ENCODE peak calls at places on chromosomes 4 and X, in eight cellular contexts. M, N, R, B, F, H, U and L are unnamed samples.
A peak's percentile ranks its signal among the peaks of the same experiment; 100 is the strongest.

GRCh38 chr4:77994194-77994721 is 62.9 kb upstream of the FRAS1 start:
- DNase-seq in N (peak; percentile 56), R (no peak), U (peak; percentile 86), F (no peak), B (peak; percentile 82), H (peak; percentile 13), M (peak; percentile 56), L (peak; percentile 55)

GRCh38 chr4:85677286-85677685 is 202.3 kb downstream of the ARHGAP24 start:
- DNase-seq in U (no peak), R (no peak), N (no peak), F (no peak), H (no peak), M (no peak), B (peak; percentile 33), L (no peak)

GRCh38 chr4:154590329-154591006 is at the start of gene FGA:
- DNase-seq in U (no peak), N (no peak), F (no peak), H (no peak), M (no peak), R (no peak), B (no peak), L (no peak)

GRCh38 chr4:86950835-86951525 is 16.2 kb downstream of the AFF1 start:
- DNase-seq in R (no peak), H (no peak), U (no peak), F (no peak), B (no peak), N (no peak), M (no peak), L (no peak)

GRCh38 chr4:108272046-108272445 is 103.3 kb upstream of the LEF1 start:
- DNase-seq in H (no peak), B (no peak), M (no peak), N (peak; percentile 5), F (no peak), R (no peak), U (no peak), L (no peak)

GRCh38 chrX:39777623-39778025 is 320.1 kb downstream of the BCOR start:
- DNase-seq in B (no peak), N (no peak), M (no peak), U (no peak), H (no peak), R (no peak), F (no peak), L (peak; percentile 51)

GRCh38 chr4:75232546-75232945 is 281.7 kb downstream of the RCHY1 start:
- DNase-seq in F (no peak), B (no peak), U (no peak), H (no peak), N (no peak), M (no peak), R (no peak), L (no peak)

GRCh38 chr4:119525005-119525749 is 103.4 kb downstream of the PDE5A start:
- DNase-seq in B (peak; percentile 78), M (peak; percentile 78), U (no peak), R (no peak), H (no peak), F (no peak), N (peak; percentile 91), L (no peak)

GRCh38 chr4:24778427-24779225 is 16.7 kb upstream of the SOD3 start:
- DNase-seq in M (peak; percentile 92), U (no peak), F (no peak), H (peak; percentile 99), N (peak; percentile 98), R (peak; percentile 75), B (peak; percentile 99), L (no peak)

GRCh38 chr4:54852602-54853001 is 194.8 kb downstream of the KIT start:
- DNase-seq in M (no peak), H (no peak), R (no peak), N (no peak), U (no peak), F (no peak), B (no peak), L (no peak)

GRCh38 chr4:26273308-26273980 is 47.4 kb upstream of the RBPJ start:
- DNase-seq in B (no peak), U (no peak), N (no peak), M (no peak), H (no peak), F (no peak), R (no peak), L (no peak)

GRCh38 chr4:89109841-89110540 is 1.3 kb upstream of the TIGD2 start:
- DNase-seq in B (no peak), F (no peak), N (no peak), U (peak; percentile 3), M (no peak), H (no peak), R (no peak), L (no peak)

GRCh38 chrX:22373766-22374165 is 101.1 kb downstream of the CBLL2 start:
- DNase-seq in U (no peak), H (no peak), M (no peak), R (no peak), B (no peak), N (no peak), F (no peak), L (no peak)

GRCh38 chr4:6960628-6961027 is 51.0 kb downstream of the TBC1D14 start:
- DNase-seq in M (no peak), N (no peak), U (no peak), R (peak; percentile 32), B (no peak), F (no peak), H (no peak), L (no peak)

GRCh38 chrX:103376979-103377324 is 614 bp downstream of the BEX3 start:
- DNase-seq in H (no peak), B (peak; percentile 58), M (no peak), N (peak; percentile 27), R (no peak), F (no peak), U (peak; percentile 52), L (no peak)

GRCh38 chrX:26649534-26649933 is 433.6 kb downstream of the MAGEB5 start:
- DNase-seq in R (no peak), N (peak; percentile 27), U (peak; percentile 28), H (no peak), F (no peak), B (peak; percentile 13), M (no peak), L (peak; percentile 29)

GRCh38 chr4:173237152-173237551 is 68.5 kb downstream of the GALNT7 start:
- DNase-seq in B (no peak), H (no peak), M (no peak), F (no peak), U (no peak), R (no peak), N (no peak), L (no peak)

GRCh38 chr4:107131295-107131694 is 95.2 kb upstream of the DKK2 start:
- DNase-seq in F (no peak), B (no peak), R (no peak), M (no peak), N (peak; percentile 6), H (no peak), U (no peak), L (no peak)

GRCh38 chr4:73213917-73214663 is 44.5 kb downstream of the ANKRD17 start:
- DNase-seq in M (no peak), N (peak; percentile 48), B (peak; percentile 65), H (no peak), F (no peak), U (no peak), R (no peak), L (no peak)

GRCh38 chrX:41386222-41386990 is 52.4 kb downstream of the DDX3X start:
- DNase-seq in R (no peak), F (no peak), U (no peak), B (peak; percentile 19), H (no peak), N (peak; percentile 41), M (no peak), L (no peak)

GRCh38 chr4:7232061-7232616 is 39.8 kb downstream of the SORCS2 start:
- DNase-seq in H (no peak), U (no peak), B (no peak), F (no peak), R (no peak), N (no peak), M (no peak), L (no peak)

GRCh38 chr4:7399433-7400234 is 35.1 kb downstream of the PSAPL1 start:
- DNase-seq in H (no peak), R (peak; percentile 21), N (no peak), F (no peak), M (no peak), B (no peak), U (no peak), L (no peak)

GRCh38 chrX:150504399-150505186 is 63.8 kb upstream of the MTM1 start:
- DNase-seq in B (no peak), M (no peak), F (no peak), R (no peak), N (peak; percentile 37), U (no peak), H (no peak), L (no peak)

GRCh38 chr4:163612762-163613161 is 118.3 kb downstream of the TMA16 start:
- DNase-seq in R (no peak), B (no peak), U (no peak), M (no peak), N (no peak), H (no peak), F (no peak), L (no peak)
- H3K4me3 ChIP-seq in R (no peak overlapping the region), B (no peak overlapping the region), U (no peak overlapping the region), M (no peak overlapping the region), N (no peak overlapping the region), H (no peak overlapping the region), F (no peak overlapping the region), L (no peak overlapping the region)

DNA sequence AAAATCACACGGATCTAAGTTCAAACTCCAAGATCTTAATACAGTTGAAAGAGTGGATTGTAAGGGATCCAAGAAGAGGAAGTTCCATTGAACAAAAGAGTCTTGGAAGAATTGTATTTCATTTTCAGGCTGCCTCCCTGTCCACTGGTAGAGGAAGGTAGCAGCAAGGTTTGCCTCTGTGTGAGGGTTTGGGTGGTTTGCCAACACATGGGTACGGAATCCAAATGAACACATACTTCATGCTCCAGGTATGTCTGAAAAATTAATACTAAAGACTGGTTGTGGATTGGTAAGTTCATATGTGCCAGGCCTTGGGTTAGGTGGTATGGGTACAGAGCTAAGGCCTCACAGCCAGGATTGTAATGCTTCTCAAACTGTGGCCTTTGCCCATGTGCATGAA is 523.6 kb upstream of the BOD1L1 start:
- DNase-seq in M (no peak), N (peak; percentile 7), U (no peak), F (no peak), B (no peak), H (no peak), R (no peak), L (no peak)
- H3K4me3 ChIP-seq in M (no peak overlapping the region), N (no peak overlapping the region), U (no peak overlapping the region), F (no peak overlapping the region), B (no peak overlapping the region), H (no peak overlapping the region), R (no peak overlapping the region), L (no peak overlapping the region)

DNA sequence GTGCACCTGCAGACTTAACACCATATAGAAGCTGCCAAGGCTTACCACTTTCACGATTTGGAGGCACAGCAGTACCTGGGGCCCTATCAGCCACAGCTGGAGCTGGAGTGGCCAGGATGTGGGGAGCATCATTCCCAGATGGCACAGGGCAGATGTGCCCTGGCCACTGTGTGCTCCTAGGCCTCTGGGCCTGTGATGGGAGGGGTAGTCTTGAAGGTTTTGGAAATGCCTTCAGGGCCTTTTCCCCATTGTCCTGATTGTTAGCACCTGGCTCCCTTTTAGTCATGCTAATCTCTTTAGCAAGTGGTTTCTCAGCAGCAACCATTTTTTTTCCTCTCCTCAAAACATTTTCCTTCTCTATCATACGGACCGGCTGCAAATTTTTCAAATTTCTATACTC is 490.2 kb downstream of the RAB28 start:
- DNase-seq in B (no peak), M (no peak), U (no peak), H (no peak), R (no peak), F (no peak), N (no peak), L (no peak)
- H3K4me3 ChIP-seq in B (no peak overlapping the region), M (no peak overlapping the region), U (no peak overlapping the region), H (no peak overlapping the region), R (no peak overlapping the region), F (no peak overlapping the region), N (no peak overlapping the region), L (no peak overlapping the region)

GRCh38 chr4:157075401-157075800 is 549 bp upstream of the GLRB start:
- DNase-seq in H (no peak), U (no peak), F (no peak), B (no peak), R (no peak), M (no peak), N (no peak), L (no peak)
- H3K4me3 ChIP-seq in H (peak overlapping the region; percentile 90), U (peak overlapping the region; percentile 83), F (peak overlapping the region; percentile 56), B (peak overlapping the region; percentile 79), R (peak overlapping the region; percentile 57), M (peak overlapping the region; percentile 68), N (peak overlapping the region; percentile 96), L (peak overlapping the region; percentile 73)